ENCODE peak calls at places on chromosome 5, in four cellular contexts. G is colonic mucosa, W is glutamatergic neuron, P is GM13977. C is an unnamed sample.

GRCh38 chr5:79149432-79149831 is 37.8 kb downstream of the BHMT start:
- DNase-seq in G (no peak), W (no peak), P (no peak), C (no peak)

GRCh38 chr5:134438268-134438622 is 26.6 kb upstream of the CDKN2AIPNL start:
- DNase-seq in G (no peak), P (no peak), W (no peak), C (no peak)

GRCh38 chr5:54457094-54457531 is 1.6 kb downstream of the HSPB3 start:
- DNase-seq in W (no peak), G (no peak), P (no peak), C (no peak)

GRCh38 chr5:74866653-74867162 is 521 bp upstream of the FAM169A start:
- DNase-seq in W (peak), P (peak), G (peak), C (peak)

GRCh38 chr5:102545175-102545574 is 46.4 kb upstream of the SLCO6A1 start:
- DNase-seq in W (peak), P (no peak), G (no peak), C (peak)

GRCh38 chr5:41410737-41411136 is 99.7 kb downstream of the PLCXD3 start:
- DNase-seq in G (no peak), P (no peak), W (no peak), C (no peak)

GRCh38 chr5:177501874-177502678 is 4.7 kb upstream of the PDLIM7 start:
- DNase-seq in P (peak), G (no peak), W (no peak), C (no peak)

GRCh38 chr5:79878721-79879336 is 112.2 kb downstream of the MTX3 start:
- DNase-seq in P (peak), G (no peak), W (peak), C (no peak)

GRCh38 chr5:108212775-108213346 is 169.0 kb downstream of the FBXL17 start:
- DNase-seq in P (no peak), W (no peak), G (no peak), C (no peak)

GRCh38 chr5:172941067-172941516 is 18.1 kb upstream of the RPL26L1 start:
- DNase-seq in P (no peak), W (no peak), G (no peak), C (no peak)

GRCh38 chr5:32710859-32711692 is at the start of gene NPR3:
- DNase-seq in P (peak), W (peak), G (no peak), C (no peak)

GRCh38 chr5:58294598-58295298 is 165.1 kb downstream of the PLK2 start:
- DNase-seq in G (no peak), W (no peak), P (no peak), C (no peak)

GRCh38 chr5:58452566-58453258 is 7.2 kb downstream of the PLK2 start:
- DNase-seq in W (no peak), G (no peak), P (no peak), C (no peak)

GRCh38 chr5:72234265-72234700 is 85.8 kb downstream of the MRPS27 start:
- DNase-seq in G (no peak), P (peak), W (no peak), C (no peak)

GRCh38 chr5:1568201-1568979 is 44.6 kb upstream of the LPCAT1 start:
- DNase-seq in G (no peak), W (no peak), P (no peak), C (no peak)

GRCh38 chr5:150158170-150158949 is 2.7 kb upstream of the PDGFRB start:
- DNase-seq in G (no peak), P (no peak), W (peak), C (no peak)

GRCh38 chr5:32276173-32276853 is 36.4 kb downstream of the MTMR12 start:
- DNase-seq in G (no peak), W (no peak), P (peak), C (no peak)

GRCh38 chr5:38911933-38912332 is 66.1 kb downstream of the OSMR start:
- DNase-seq in G (no peak), P (no peak), W (no peak), C (no peak)

GRCh38 chr5:140035881-140036280 is 7.2 kb downstream of the NRG2 start:
- DNase-seq in G (no peak), W (peak), P (no peak), C (no peak)

GRCh38 chr5:136207631-136208030 is 14.7 kb upstream of the SMIM32 start:
- DNase-seq in W (no peak), P (no peak), G (no peak), C (no peak)

GRCh38 chr5:88279584-88279983 is 10.9 kb upstream of the TMEM161B start:
- DNase-seq in P (no peak), W (no peak), G (no peak), C (no peak)

GRCh38 chr5:20832204-20833080 is 844.4 kb upstream of the CDH18 start:
- DNase-seq in P (no peak), G (no peak), W (no peak), C (no peak)

GRCh38 chr5:165086424-165086823 is 1581.0 kb downstream of the MAT2B start:
- DNase-seq in G (no peak), P (no peak), W (no peak), C (no peak)

GRCh38 chr5:73901045-73901444 is 275.0 kb downstream of the ARHGEF28 start:
- DNase-seq in W (no peak), G (peak), P (no peak), C (no peak)

GRCh38 chr5:51960617-51961115 is 577.4 kb downstream of the ISL1 start:
- DNase-seq in W (no peak), G (no peak), P (no peak), C (no peak)

GRCh38 chr5:51958473-51958872 is 575.2 kb downstream of the ISL1 start:
- DNase-seq in W (no peak), P (no peak), G (no peak), C (no peak)

DNA sequence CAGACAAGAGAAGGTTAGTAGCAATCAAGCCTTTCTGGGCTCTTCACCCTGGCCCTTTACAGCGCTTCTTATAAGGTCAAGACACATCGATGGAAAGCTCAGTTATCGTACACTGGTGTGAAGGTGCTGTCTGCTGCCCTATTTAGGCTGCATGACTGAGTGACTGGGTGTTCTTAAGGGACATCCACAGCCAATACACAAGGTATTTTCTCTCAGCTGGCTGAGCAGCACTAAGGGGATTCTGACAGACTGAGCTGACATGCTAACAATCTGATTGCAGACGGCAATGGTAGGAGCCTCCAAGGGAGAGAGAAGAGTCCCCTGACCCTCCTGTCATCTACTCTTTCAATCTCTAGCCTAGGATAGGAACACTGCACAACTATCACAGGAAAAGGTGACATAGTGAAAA is 577.9 kb downstream of the ISL1 start:
- DNase-seq in P (no peak), W (no peak), G (no peak), C (no peak)
- TF ChIP-seq CTCF in P (no peak), W (no peak), G (no peak), C (no peak)

DNA sequence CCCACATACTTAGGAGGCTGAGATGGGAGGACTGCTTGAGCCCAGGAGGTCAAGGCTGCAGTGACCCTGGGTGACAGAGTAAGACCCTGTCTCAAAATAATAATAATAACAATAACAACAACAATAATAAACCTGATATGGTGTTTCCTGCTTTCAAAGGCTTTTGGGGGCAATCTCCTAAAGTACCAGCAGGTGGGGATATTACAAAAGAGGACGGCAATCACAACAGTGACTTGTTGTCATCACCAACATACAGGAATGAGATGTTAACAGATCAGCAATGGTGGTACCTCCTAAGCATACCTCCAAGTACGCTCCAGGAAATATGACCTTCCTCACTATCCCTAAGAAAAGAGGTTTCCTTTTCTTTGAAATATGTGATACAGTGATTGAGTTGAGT is 91.1 kb upstream of the RNF180 start:
- DNase-seq in W (no peak), G (no peak), P (peak), C (no peak)
- TF ChIP-seq CTCF in W (peak), G (peak), P (peak), C (peak)

DNA sequence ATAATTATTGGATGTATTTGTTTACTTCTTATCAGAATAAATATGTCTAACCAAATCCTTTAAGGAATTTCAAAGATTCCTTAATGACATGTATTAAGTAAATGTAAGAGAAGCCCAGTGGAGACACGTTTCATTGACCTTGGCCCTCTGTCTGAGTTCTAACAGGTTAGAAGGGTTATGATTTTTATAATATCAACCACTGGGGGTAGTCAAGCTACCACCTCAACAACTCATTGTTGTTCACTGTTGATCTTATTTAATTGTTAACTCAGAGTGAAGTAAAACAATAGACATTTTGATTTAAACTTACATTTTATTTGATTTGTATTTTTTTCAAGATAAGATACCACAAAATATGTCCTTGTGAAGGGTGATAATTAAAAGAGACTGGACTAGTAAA is 499.2 kb upstream of the COX7C start:
- DNase-seq in P (no peak), W (no peak), G (no peak), C (no peak)
- TF ChIP-seq CTCF in P (no peak), W (peak), G (peak), C (peak)

DNA sequence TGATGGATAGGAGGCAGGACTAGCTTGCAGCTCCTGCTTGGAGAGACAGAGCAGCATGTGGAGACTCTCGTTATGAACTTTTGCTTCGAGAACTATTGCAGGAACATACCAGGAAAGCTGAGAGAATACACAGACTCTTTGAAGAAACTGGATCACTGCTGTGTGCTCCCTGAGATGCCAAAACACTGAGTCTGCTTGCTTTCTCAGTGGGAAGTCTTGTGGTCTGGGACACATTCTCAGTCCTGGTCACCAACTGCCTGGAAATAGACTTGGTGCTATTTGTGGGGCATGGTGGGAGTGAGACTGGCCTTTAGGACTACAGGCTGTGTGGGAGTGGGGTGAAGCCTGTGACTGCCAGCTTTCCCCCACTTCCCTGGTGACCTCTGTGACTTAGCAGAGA is 252.6 kb downstream of the MED10 start:
- DNase-seq in G (no peak), W (no peak), P (no peak), C (no peak)
- TF ChIP-seq CTCF in G (no peak), W (no peak), P (no peak), C (no peak)

GRCh38 chr5:131575660-131576227 is 59.3 kb downstream of the RAPGEF6 start:
- DNase-seq in W (no peak), P (no peak), G (no peak), C (no peak)
- TF ChIP-seq CTCF in W (no peak), P (no peak), G (no peak), C (no peak)

GRCh38 chr5:171261904-171262303 is 47.1 kb upstream of the TLX3 start:
- DNase-seq in W (no peak), P (no peak), G (no peak), C (no peak)

GRCh38 chr5:171264842-171265241 is 44.2 kb upstream of the TLX3 start:
- DNase-seq in W (no peak), G (no peak), P (no peak), C (no peak)

GRCh38 chr5:171261361-171261760 is 47.7 kb upstream of the TLX3 start:
- DNase-seq in P (no peak), W (no peak), G (no peak), C (no peak)

GRCh38 chr5:171258737-171259405 is 50.2 kb upstream of the TLX3 start:
- DNase-seq in W (no peak), P (no peak), G (no peak), C (no peak)
- TF ChIP-seq CTCF in W (no peak), P (no peak), G (no peak), C (no peak)

C was measured in progenitor cell of endocrine pancreas.